ENCODE peak calls at places on chromosomes 2 and 18, in five cellular contexts. One of them, this sample, is unnamed.

GRCh38 chr2:27887830-27888229 is 2.4 kb downstream of the RBKS start:
- DNase-seq in SW480: no peak
- DNase-seq in activated CD4-positive, alpha-beta T cell treated with anti-CD3 and anti-CD28 coated beads, Interleukin-2, amount 10 ng/mL, durations not matched to agents 7 days and 5 days: no peak
- DNase-seq in nephron progenitor cell: no peak
- DNase-seq in fibroblast of lung: no peak
- DNase-seq in this sample: no peak

GRCh38 chr2:189363559-189363958 is 77.7 kb upstream of the WDR75 start:
- DNase-seq in fibroblast of lung: peak; percentile 48
- DNase-seq in activated CD4-positive, alpha-beta T cell treated with anti-CD3 and anti-CD28 coated beads, Interleukin-2, amount 10 ng/mL, durations not matched to agents 7 days and 5 days: no peak
- DNase-seq in SW480: peak; percentile 36
- DNase-seq in nephron progenitor cell: no peak
- DNase-seq in this sample: peak; percentile 75

GRCh38 chr2:58633576-58634365 is 392.6 kb upstream of the FANCL start:
- DNase-seq in SW480: peak; percentile 27
- DNase-seq in fibroblast of lung: peak; percentile 39
- DNase-seq in nephron progenitor cell: no peak
- DNase-seq in activated CD4-positive, alpha-beta T cell treated with anti-CD3 and anti-CD28 coated beads, Interleukin-2, amount 10 ng/mL, durations not matched to agents 7 days and 5 days: no peak
- DNase-seq in this sample: peak; percentile 91

GRCh38 chr2:207328944-207329386 is 163.2 kb upstream of the KLF7 start:
- DNase-seq in nephron progenitor cell: no peak
- DNase-seq in fibroblast of lung: no peak
- DNase-seq in SW480: no peak
- DNase-seq in activated CD4-positive, alpha-beta T cell treated with anti-CD3 and anti-CD28 coated beads, Interleukin-2, amount 10 ng/mL, durations not matched to agents 7 days and 5 days: no peak
- DNase-seq in this sample: no peak

GRCh38 chr2:69916151-69916550 is 1.2 kb downstream of the MXD1 start:
- DNase-seq in activated CD4-positive, alpha-beta T cell treated with anti-CD3 and anti-CD28 coated beads, Interleukin-2, amount 10 ng/mL, durations not matched to agents 7 days and 5 days: no peak
- DNase-seq in SW480: no peak
- DNase-seq in nephron progenitor cell: no peak
- DNase-seq in fibroblast of lung: no peak
- DNase-seq in this sample: peak; percentile 35

GRCh38 chr2:120914839-120915521 is 179.3 kb downstream of the GLI2 start:
- DNase-seq in nephron progenitor cell: peak; percentile 35
- DNase-seq in fibroblast of lung: peak; percentile 95
- DNase-seq in activated CD4-positive, alpha-beta T cell treated with anti-CD3 and anti-CD28 coated beads, Interleukin-2, amount 10 ng/mL, durations not matched to agents 7 days and 5 days: no peak
- DNase-seq in SW480: peak; percentile 69
- DNase-seq in this sample: peak; percentile 92

GRCh38 chr2:46540496-46541342 is 61.4 kb downstream of the TMEM247 start:
- DNase-seq in SW480: peak; percentile 60
- DNase-seq in fibroblast of lung: peak; percentile 73
- DNase-seq in nephron progenitor cell: no peak
- DNase-seq in activated CD4-positive, alpha-beta T cell treated with anti-CD3 and anti-CD28 coated beads, Interleukin-2, amount 10 ng/mL, durations not matched to agents 7 days and 5 days: no peak
- DNase-seq in this sample: peak; percentile 10

GRCh38 chr2:66854304-66854703 is 419.4 kb downstream of the MEIS1 start:
- DNase-seq in fibroblast of lung: no peak
- DNase-seq in SW480: no peak
- DNase-seq in nephron progenitor cell: no peak
- DNase-seq in activated CD4-positive, alpha-beta T cell treated with anti-CD3 and anti-CD28 coated beads, Interleukin-2, amount 10 ng/mL, durations not matched to agents 7 days and 5 days: no peak
- DNase-seq in this sample: no peak

GRCh38 chr2:217834057-217834620 is 168.7 kb downstream of the TNS1 start:
- DNase-seq in activated CD4-positive, alpha-beta T cell treated with anti-CD3 and anti-CD28 coated beads, Interleukin-2, amount 10 ng/mL, durations not matched to agents 7 days and 5 days: no peak
- DNase-seq in SW480: no peak
- DNase-seq in nephron progenitor cell: no peak
- DNase-seq in fibroblast of lung: no peak
- DNase-seq in this sample: no peak

GRCh38 chr18:59837586-59837985 is 62.2 kb upstream of the PMAIP1 start:
- DNase-seq in activated CD4-positive, alpha-beta T cell treated with anti-CD3 and anti-CD28 coated beads, Interleukin-2, amount 10 ng/mL, durations not matched to agents 7 days and 5 days: peak; percentile 57
- DNase-seq in SW480: peak; percentile 59
- DNase-seq in nephron progenitor cell: peak; percentile 45
- DNase-seq in fibroblast of lung: peak; percentile 75
- DNase-seq in this sample: peak; percentile 75